ENCODE peak calls at places on chromosomes 3 and 15, in seven cellular contexts. One of them, this sample, is unnamed.

GRCh38 chr15:99507732-99508571 is 57.8 kb upstream of the MEF2A start:
- DNase-seq in T-cell: no peak
- DNase-seq in fibroblast of the aortic adventitia: peak; percentile 95
- DNase-seq in hepatic stellate cell: peak; percentile 54
- DNase-seq in T-helper 17 cell: no peak
- DNase-seq in A172: no peak
- DNase-seq in NCI-H146: peak; percentile 44
- DNase-seq in this sample: no peak

GRCh38 chr3:193508108-193508507 is 46.6 kb downstream of the ATP13A4 start:
- DNase-seq in hepatic stellate cell: no peak
- DNase-seq in NCI-H146: no peak
- DNase-seq in T-helper 17 cell: no peak
- DNase-seq in fibroblast of the aortic adventitia: no peak
- DNase-seq in T-cell: no peak
- DNase-seq in A172: no peak
- DNase-seq in this sample: no peak

GRCh38 chr3:188287339-188287738 is 133.4 kb downstream of the LPP start:
- DNase-seq in T-helper 17 cell: no peak
- DNase-seq in A172: no peak
- DNase-seq in T-cell: no peak
- DNase-seq in NCI-H146: no peak
- DNase-seq in hepatic stellate cell: no peak
- DNase-seq in fibroblast of the aortic adventitia: no peak
- DNase-seq in this sample: no peak

GRCh38 chr15:31236184-31237041 is 90.2 kb upstream of the KLF13 start:
- DNase-seq in T-helper 17 cell: no peak
- DNase-seq in fibroblast of the aortic adventitia: peak; percentile 98
- DNase-seq in NCI-H146: peak; percentile 84
- DNase-seq in T-cell: no peak
- DNase-seq in hepatic stellate cell: peak; percentile 96
- DNase-seq in A172: peak; percentile 87
- DNase-seq in this sample: peak; percentile 99

GRCh38 chr3:5442786-5443138 is 255.3 kb downstream of the EDEM1 start:
- DNase-seq in fibroblast of the aortic adventitia: no peak
- DNase-seq in T-cell: no peak
- DNase-seq in NCI-H146: no peak
- DNase-seq in T-helper 17 cell: no peak
- DNase-seq in A172: no peak
- DNase-seq in hepatic stellate cell: no peak
- DNase-seq in this sample: no peak

GRCh38 chr3:121111914-121112612 is 204.1 kb downstream of the STXBP5L start:
- DNase-seq in hepatic stellate cell: no peak
- DNase-seq in NCI-H146: no peak
- DNase-seq in fibroblast of the aortic adventitia: no peak
- DNase-seq in T-helper 17 cell: no peak
- DNase-seq in T-cell: no peak
- DNase-seq in A172: no peak
- DNase-seq in this sample: no peak

GRCh38 chr15:45429974-45430792 is 51.8 kb upstream of the GATM start:
- DNase-seq in T-helper 17 cell: peak; percentile 87
- DNase-seq in hepatic stellate cell: peak; percentile 62
- DNase-seq in T-cell: peak; percentile 78
- DNase-seq in NCI-H146: peak; percentile 27
- DNase-seq in fibroblast of the aortic adventitia: peak; percentile 51
- DNase-seq in A172: no peak
- DNase-seq in this sample: peak; percentile 75

GRCh38 chr15:77419050-77419835 is 661 bp downstream of the PEAK1 start:
- DNase-seq in fibroblast of the aortic adventitia: peak; percentile 66
- DNase-seq in T-cell: no peak
- DNase-seq in A172: no peak
- DNase-seq in hepatic stellate cell: peak; percentile 42
- DNase-seq in NCI-H146: peak; percentile 10
- DNase-seq in T-helper 17 cell: no peak
- DNase-seq in this sample: peak; percentile 48

GRCh38 chr3:18237251-18238005 is 187.7 kb downstream of the SATB1 start:
- DNase-seq in T-helper 17 cell: no peak
- DNase-seq in A172: peak; percentile 58
- DNase-seq in fibroblast of the aortic adventitia: peak; percentile 58
- DNase-seq in hepatic stellate cell: no peak
- DNase-seq in T-cell: no peak
- DNase-seq in NCI-H146: no peak
- DNase-seq in this sample: peak; percentile 77

GRCh38 chr3:22485943-22486342 is 717.2 kb upstream of the UBE2E2 start:
- DNase-seq in fibroblast of the aortic adventitia: no peak
- DNase-seq in A172: no peak
- DNase-seq in hepatic stellate cell: no peak
- DNase-seq in T-helper 17 cell: no peak
- DNase-seq in NCI-H146: no peak
- DNase-seq in T-cell: no peak
- DNase-seq in this sample: no peak

GRCh38 chr3:177807150-177807875 is 610.0 kb upstream of the TBL1XR1 start:
- DNase-seq in A172: no peak
- DNase-seq in T-cell: no peak
- DNase-seq in fibroblast of the aortic adventitia: no peak
- DNase-seq in NCI-H146: no peak
- DNase-seq in T-helper 17 cell: no peak
- DNase-seq in hepatic stellate cell: no peak
- DNase-seq in this sample: no peak

GRCh38 chr3:20056727-20057611 is 16.7 kb downstream of the KAT2B start:
- DNase-seq in hepatic stellate cell: peak; percentile 32
- DNase-seq in T-helper 17 cell: no peak
- DNase-seq in T-cell: no peak
- DNase-seq in NCI-H146: no peak
- DNase-seq in fibroblast of the aortic adventitia: peak; percentile 79
- DNase-seq in A172: peak; percentile 81
- DNase-seq in this sample: no peak

GRCh38 chr3:178665747-178666146 is 129.5 kb downstream of the KCNMB2 start:
- DNase-seq in NCI-H146: no peak
- DNase-seq in A172: no peak
- DNase-seq in T-helper 17 cell: no peak
- DNase-seq in T-cell: no peak
- DNase-seq in fibroblast of the aortic adventitia: no peak
- DNase-seq in hepatic stellate cell: no peak
- DNase-seq in this sample: no peak

GRCh38 chr3:74532446-74532845 is 82.0 kb downstream of the CNTN3 start:
- DNase-seq in T-cell: no peak
- DNase-seq in fibroblast of the aortic adventitia: peak; percentile 95
- DNase-seq in hepatic stellate cell: peak; percentile 21
- DNase-seq in NCI-H146: no peak
- DNase-seq in T-helper 17 cell: no peak
- DNase-seq in A172: no peak
- DNase-seq in this sample: no peak

GRCh38 chr3:46482632-46483311 is 15.0 kb upstream of the RTP3 start:
- DNase-seq in T-helper 17 cell: no peak
- DNase-seq in hepatic stellate cell: peak; percentile 51
- DNase-seq in fibroblast of the aortic adventitia: peak; percentile 99
- DNase-seq in NCI-H146: no peak
- DNase-seq in A172: peak; percentile 85
- DNase-seq in T-cell: no peak
- DNase-seq in this sample: no peak

GRCh38 chr3:31213869-31214486 is 318.7 kb upstream of the STT3B start:
- DNase-seq in A172: no peak
- DNase-seq in NCI-H146: no peak
- DNase-seq in hepatic stellate cell: no peak
- DNase-seq in T-cell: peak; percentile 24
- DNase-seq in fibroblast of the aortic adventitia: no peak
- DNase-seq in T-helper 17 cell: no peak
- DNase-seq in this sample: no peak